ENCODE peak calls at places on chromosomes 12 and 14, in four cellular contexts. F is non-pigmented ciliary epithelial cell, U is IMR-90, X is WERI-Rb-1. E is an unnamed sample.

GRCh38 chr12:22287776-22288621 is 46.5 kb downstream of the ST8SIA1 start:
- DNase-seq in F (no peak), U (peak; percentile 70), X (no peak), E (no peak)

GRCh38 chr14:74147571-74147970 is 62.8 kb downstream of the LIN52 start:
- DNase-seq in F (no peak), U (no peak), X (no peak), E (no peak)

GRCh38 chr12:94817695-94818075 is 167.3 kb upstream of the TMCC3 start:
- DNase-seq in F (no peak), U (no peak), X (no peak), E (no peak)

GRCh38 chr12:67344979-67345710 is 76.0 kb downstream of the CAND1 start:
- DNase-seq in F (no peak), U (no peak), X (no peak), E (no peak)

GRCh38 chr12:43836455-43836989 is 641 bp downstream of the TMEM117 start:
- DNase-seq in F (no peak), U (peak; percentile 46), X (no peak), E (no peak)

GRCh38 chr12:123916729-123917128 is 55.9 kb downstream of the CCDC92 start:
- DNase-seq in F (no peak), U (peak; percentile 27), X (no peak), E (no peak)

GRCh38 chr12:119742700-119743099 is 74.8 kb downstream of the PRKAB1 start:
- DNase-seq in F (no peak), U (no peak), X (no peak), E (no peak)

GRCh38 chr14:93964281-93964680 is 12.1 kb downstream of the ASB2 start:
- DNase-seq in F (no peak), U (no peak), X (no peak), E (no peak)

GRCh38 chr12:110743571-110744093 is 941 bp upstream of the PPP1CC start:
- DNase-seq in F (no peak), U (no peak), X (no peak), E (no peak)

GRCh38 chr12:39606712-39607423 is 12.7 kb downstream of the ABCD2 start:
- DNase-seq in F (no peak), U (no peak), X (no peak), E (no peak)

GRCh38 chr12:73632661-73633060 is 905.0 kb upstream of the ATXN7L3B start:
- DNase-seq in F (no peak), U (no peak), X (no peak), E (no peak)

GRCh38 chr14:99741227-99741976 is 51.8 kb upstream of the EML1 start:
- DNase-seq in F (no peak), U (no peak), X (no peak), E (no peak)

GRCh38 chr12:133080051-133080618 is 588 bp upstream of the ZNF140 start:
- DNase-seq in F (peak; percentile 99), U (peak; percentile 99), X (peak; percentile 98), E (peak; percentile 98)

GRCh38 chr12:19547258-19547657 is 108.0 kb downstream of the AEBP2 start:
- DNase-seq in F (no peak), U (peak; percentile 47), X (no peak), E (no peak)

GRCh38 chr14:105167303-105168092 is 1.1 kb downstream of the JAG2 start:
- DNase-seq in F (no peak), U (no peak), X (peak; percentile 57), E (no peak)

GRCh38 chr12:118371354-118372282 is 1.1 kb downstream of the TAOK3 start:
- DNase-seq in F (no peak), U (no peak), X (peak; percentile 16), E (no peak)

GRCh38 chr14:74932401-74932901 is 9.4 kb upstream of the RPS6KL1 start:
- DNase-seq in F (no peak), U (no peak), X (no peak), E (no peak)

GRCh38 chr14:32022525-32022924 is 54.6 kb upstream of the ARHGAP5 start:
- DNase-seq in F (no peak), U (no peak), X (no peak), E (no peak)

GRCh38 chr12:124039276-124039675 is 66.3 kb downstream of the ZNF664 start:
- DNase-seq in F (no peak), U (peak; percentile 57), X (no peak), E (no peak)

GRCh38 chr14:89455412-89455811 is 38.4 kb upstream of the FOXN3 start:
- DNase-seq in F (no peak), U (no peak), X (peak; percentile 52), E (no peak)

GRCh38 chr14:60002819-60003492 is 83.0 kb downstream of the LRRC9 start:
- DNase-seq in F (no peak), U (no peak), X (peak; percentile 54), E (no peak)

GRCh38 chr14:103607039-103607668 is 21.9 kb upstream of the KLC1 start:
- DNase-seq in F (peak; percentile 48), U (peak; percentile 92), X (peak; percentile 83), E (no peak)

GRCh38 chr14:101246894-101247853 is 314.1 kb upstream of the DIO3 start:
- DNase-seq in F (no peak), U (no peak), X (no peak), E (no peak)

GRCh38 chr12:5500326-5500659 is 68.4 kb downstream of the NTF3 start:
- DNase-seq in F (no peak), U (no peak), X (no peak), E (no peak)

GRCh38 chr12:131641315-131641714 is 69.6 kb upstream of the SFSWAP start:
- DNase-seq in F (no peak), U (no peak), X (no peak), E (no peak)

GRCh38 chr14:58637391-58638230 is at the start of gene DACT1:
- DNase-seq in F (no peak), U (peak; percentile 79), X (peak; percentile 50), E (no peak)

GRCh38 chr12:739349-739748 is 13.0 kb upstream of the WNK1 start:
- DNase-seq in F (no peak), U (no peak), X (no peak), E (no peak)

GRCh38 chr12:115873416-115874082 is 403.9 kb downstream of the MED13L start:
- DNase-seq in F (no peak), U (no peak), X (no peak), E (no peak)

GRCh38 chr14:79601579-79601978 is 609.7 kb downstream of the DIO2 start:
- DNase-seq in F (no peak), U (no peak), X (no peak), E (no peak)

GRCh38 chr14:105168496-105168978 is at the start of gene JAG2:
- DNase-seq in F (no peak), U (no peak), X (peak; percentile 86), E (no peak)

GRCh38 chr12:45121224-45121623 is 70.3 kb upstream of the DBX2 start:
- DNase-seq in F (no peak), U (no peak), X (no peak), E (no peak)

GRCh38 chr12:272942-273906 is 10.6 kb upstream of the SLC6A13 start:
- DNase-seq in F (no peak), U (no peak), X (no peak), E (no peak)

GRCh38 chr14:104262515-104263514 is 124.4 kb downstream of the KIF26A start:
- DNase-seq in F (no peak), U (no peak), X (peak; percentile 3), E (no peak)

GRCh38 chr14:96702831-96703230 is 94.4 kb upstream of the VRK1 start:
- DNase-seq in F (no peak), U (no peak), X (no peak), E (no peak)